ENCODE peak calls at places on chromosome 7, in four cellular contexts. Q is transverse colon, W is sigmoid colon, Z is right lobe of liver. N is an unnamed sample.

GRCh38 chr7:24920702-24921679 is 59.0 kb downstream of the OSBPL3 start:
- DNase-seq in Q (no peak), Z (no peak), W (no peak), N (no peak)

GRCh38 chr7:115613836-115614235 is 416.7 kb downstream of the TFEC start:
- DNase-seq in Z (no peak), Q (no peak), W (no peak), N (no peak)

GRCh38 chr7:21617916-21618390 is 75.1 kb downstream of the DNAH11 start:
- DNase-seq in W (peak; percentile 85), Z (peak; percentile 93), Q (peak; percentile 10), N (no peak)

GRCh38 chr7:79461660-79462059 is 8.2 kb upstream of the MAGI2 start:
- DNase-seq in W (no peak), Q (no peak), Z (no peak), N (no peak)

GRCh38 chr7:92781117-92781720 is 55.2 kb downstream of the CDK6 start:
- DNase-seq in W (no peak), Z (peak; percentile 80), Q (no peak), N (no peak)

GRCh38 chr7:78702770-78703169 is 750.7 kb downstream of the MAGI2 start:
- DNase-seq in Q (no peak), W (no peak), Z (no peak), N (no peak)

GRCh38 chr7:147547252-147547897 is 1043.2 kb upstream of the C7orf33 start:
- DNase-seq in W (no peak), Z (peak; percentile 48), Q (peak; percentile 10), N (no peak)

GRCh38 chr7:17706734-17707133 is 233.6 kb downstream of the SNX13 start:
- DNase-seq in Q (peak; percentile 16), Z (peak; percentile 55), W (peak; percentile 65), N (no peak)

GRCh38 chr7:125057974-125058373 is 128.3 kb upstream of the POT1 start:
- DNase-seq in Z (no peak), Q (no peak), W (no peak), N (no peak)

GRCh38 chr7:39353615-39354376 is 212.4 kb upstream of the YAE1 start:
- DNase-seq in W (peak; percentile 76), Q (peak; percentile 10), Z (peak; percentile 70), N (no peak)

GRCh38 chr7:134737561-134738353 is 41.7 kb upstream of the CALD1 start:
- DNase-seq in Z (no peak), W (peak; percentile 70), Q (no peak), N (no peak)

GRCh38 chr7:69787736-69788431 is 189.6 kb downstream of the AUTS2 start:
- DNase-seq in Z (no peak), Q (no peak), W (no peak), N (no peak)

GRCh38 chr7:66335318-66335717 is 130.2 kb downstream of the TPST1 start:
- DNase-seq in Z (no peak), W (no peak), Q (no peak), N (no peak)

GRCh38 chr7:89761173-89761572 is 393.1 kb upstream of the STEAP1 start:
- DNase-seq in Q (no peak), W (peak; percentile 55), Z (no peak), N (no peak)

GRCh38 chr7:49850921-49851613 is 77.6 kb downstream of the VWC2 start:
- DNase-seq in Q (no peak), Z (no peak), W (no peak), N (no peak)

GRCh38 chr7:30988346-30989005 is 24.7 kb downstream of the GHRHR start:
- DNase-seq in W (peak; percentile 78), Q (peak; percentile 49), Z (peak; percentile 74), N (peak; percentile 63)

GRCh38 chr7:22723171-22723601 is 3.8 kb upstream of the IL6 start:
- DNase-seq in W (peak; percentile 83), Q (peak; percentile 35), Z (peak; percentile 86), N (peak; percentile 71)

GRCh38 chr7:103031781-103032180 is 42.8 kb downstream of the FBXL13 start:
- DNase-seq in Q (no peak), W (no peak), Z (no peak), N (no peak)

GRCh38 chr7:44565795-44566559 is 7.7 kb downstream of the DDX56 start:
- DNase-seq in Q (no peak), Z (no peak), W (no peak), N (no peak)
- H3K36me3 ChIP-seq in Q (no peaks in the 10 kb centered on the region), Z (peaks cover 13% of the 10 kb centered on the region), W (peaks cover 49% of the 10 kb centered on the region), N (no peaks in the 10 kb centered on the region)

DNA sequence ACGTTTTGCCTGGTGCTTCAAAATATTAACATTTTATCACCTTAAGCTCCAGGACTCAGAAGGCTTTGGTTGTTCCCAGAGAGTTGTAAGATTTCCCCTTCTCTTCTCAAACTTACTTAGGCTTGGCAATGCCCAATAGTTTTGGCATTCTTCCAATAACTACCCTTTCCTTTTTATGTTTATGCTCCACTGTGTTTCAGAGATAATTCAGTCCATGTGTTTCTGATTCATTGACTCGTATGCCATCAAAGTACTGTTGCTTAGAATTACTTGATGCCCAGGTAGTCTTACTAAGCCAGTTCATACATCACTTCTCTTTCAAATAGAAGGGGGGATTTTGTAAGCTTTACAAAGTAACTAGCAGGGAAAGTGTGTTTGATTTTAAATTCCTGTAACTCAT is 66.6 kb downstream of the AGMO start:
- DNase-seq in W (no peak), Q (no peak), Z (no peak), N (no peak)
- H3K27ac ChIP-seq in W (no peak overlapping the region), Q (no peak overlapping the region), Z (no peak overlapping the region), N (no peak overlapping the region)

GRCh38 chr7:128962837-128963236 is 25.1 kb downstream of the IRF5 start:
- DNase-seq in Q (no peak), Z (no peak), W (no peak), N (no peak)

GRCh38 chr7:128961030-128961659 is 23.4 kb downstream of the IRF5 start:
- DNase-seq in W (no peak), Z (no peak), Q (no peak), N (no peak)

GRCh38 chr7:128955981-128956380 is 18.3 kb downstream of the IRF5 start:
- DNase-seq in W (no peak), Z (no peak), Q (no peak), N (no peak)

GRCh38 chr7:128957613-128958012 is 19.9 kb downstream of the IRF5 start:
- DNase-seq in W (no peak), Z (no peak), Q (no peak), N (no peak)

GRCh38 chr7:128959296-128959695 is 21.6 kb downstream of the IRF5 start:
- DNase-seq in Q (no peak), Z (no peak), W (no peak), N (no peak)
- H3K36me3 ChIP-seq in Q (no peaks in the 10 kb centered on the region), Z (peaks cover 3% of the 10 kb centered on the region), W (peaks cover 24% of the 10 kb centered on the region), N (no peaks in the 10 kb centered on the region)

GRCh38 chr7:74656421-74656910 is 1.1 kb upstream of the GTF2I start:
- DNase-seq in W (peak; percentile 79), Z (peak; percentile 79), Q (peak; percentile 66), N (peak; percentile 63)
- H3K27ac ChIP-seq in W (peak overlapping the region; percentile 100), Z (peak overlapping the region; percentile 88), Q (peak overlapping the region; percentile 99), N (peak overlapping the region; percentile 99)

GRCh38 chr7:130868150-130868549 is 134.1 kb upstream of the KLF14 start:
- DNase-seq in W (no peak), Q (no peak), Z (no peak), N (no peak)

GRCh38 chr7:130865408-130866236 is 131.6 kb upstream of the KLF14 start:
- DNase-seq in Z (no peak), Q (no peak), W (no peak), N (no peak)

GRCh38 chr7:130869918-130870317 is 135.9 kb upstream of the KLF14 start:
- DNase-seq in W (no peak), Q (no peak), Z (no peak), N (no peak)

GRCh38 chr7:130867581-130868136 is 133.7 kb upstream of the KLF14 start:
- DNase-seq in Z (no peak), Q (no peak), W (no peak), N (no peak)

DNA sequence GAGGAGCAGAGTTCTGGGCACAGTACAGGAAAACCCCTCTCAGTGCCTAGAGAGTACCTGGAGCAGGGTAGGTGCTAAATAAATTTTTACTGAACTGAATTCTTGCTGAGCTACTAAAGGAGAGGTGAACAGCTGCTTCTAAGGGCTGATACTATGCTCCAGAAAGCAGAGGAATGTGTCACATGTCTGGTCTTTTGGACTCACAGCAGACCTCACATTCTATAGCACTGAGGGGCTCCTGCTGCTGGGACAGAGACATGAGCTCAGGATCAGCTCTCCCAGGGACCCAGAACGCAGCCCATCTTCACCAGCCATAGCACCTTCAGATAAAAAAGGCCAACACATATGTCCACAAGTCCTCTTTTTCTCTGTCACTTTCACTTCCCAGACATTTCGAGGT is 133.0 kb upstream of the KLF14 start:
- DNase-seq in Z (no peak), Q (no peak), W (no peak), N (no peak)
- H3K36me3 ChIP-seq in Z (no peaks in the 10 kb centered on the region), Q (no peaks in the 10 kb centered on the region), W (peaks cover 50% of the 10 kb centered on the region), N (no peaks in the 10 kb centered on the region)

GRCh38 chr7:6547400-6547799 is 3.9 kb downstream of the GRID2IP start:
- DNase-seq in Z (no peak), W (no peak), Q (no peak), N (no peak)

GRCh38 chr7:6553460-6554044 is 2.3 kb upstream of the GRID2IP start:
- DNase-seq in Z (no peak), Q (no peak), W (no peak), N (no peak)

GRCh38 chr7:6546852-6547251 is 4.4 kb downstream of the GRID2IP start:
- DNase-seq in Z (no peak), Q (no peak), W (no peak), N (no peak)

GRCh38 chr7:6554848-6555247 is 3.6 kb upstream of the GRID2IP start:
- DNase-seq in Q (no peak), W (no peak), Z (no peak), N (no peak)

GRCh38 chr7:6551016-6551511 is at the start of gene GRID2IP:
- DNase-seq in W (no peak), Z (no peak), Q (no peak), N (no peak)
- H3K27ac ChIP-seq in W (no peak within 1 kb of the TSS), Z (no peak within 1 kb of the TSS), Q (no peak within 1 kb of the TSS), N (no peak within 1 kb of the TSS)

DNA sequence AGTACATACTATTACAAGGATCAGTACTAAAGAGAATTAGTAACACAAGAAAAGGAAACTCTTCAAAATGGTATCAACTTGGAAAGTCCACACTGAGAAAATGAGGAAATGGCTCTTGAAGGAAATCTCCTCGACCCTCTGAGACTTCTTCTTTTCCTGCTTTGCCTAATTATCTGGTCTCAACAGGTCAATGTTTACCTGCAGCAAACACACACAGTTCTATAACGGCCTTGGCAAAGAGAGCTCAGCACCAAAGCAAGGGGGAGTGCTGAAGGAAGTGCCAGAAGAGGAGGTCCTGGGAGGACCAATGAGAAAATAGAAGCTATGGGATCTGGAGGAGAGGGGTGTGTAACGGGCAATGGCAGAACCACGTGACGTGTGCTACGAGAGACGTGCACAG is 21.9 kb downstream of the CHCHD3 start:
- DNase-seq in Z (no peak), W (no peak), Q (no peak), N (no peak)
- H3K36me3 ChIP-seq in Z (no peaks in the 10 kb centered on the region), W (no peaks in the 10 kb centered on the region), Q (no peaks in the 10 kb centered on the region), N (no peaks in the 10 kb centered on the region)

DNA sequence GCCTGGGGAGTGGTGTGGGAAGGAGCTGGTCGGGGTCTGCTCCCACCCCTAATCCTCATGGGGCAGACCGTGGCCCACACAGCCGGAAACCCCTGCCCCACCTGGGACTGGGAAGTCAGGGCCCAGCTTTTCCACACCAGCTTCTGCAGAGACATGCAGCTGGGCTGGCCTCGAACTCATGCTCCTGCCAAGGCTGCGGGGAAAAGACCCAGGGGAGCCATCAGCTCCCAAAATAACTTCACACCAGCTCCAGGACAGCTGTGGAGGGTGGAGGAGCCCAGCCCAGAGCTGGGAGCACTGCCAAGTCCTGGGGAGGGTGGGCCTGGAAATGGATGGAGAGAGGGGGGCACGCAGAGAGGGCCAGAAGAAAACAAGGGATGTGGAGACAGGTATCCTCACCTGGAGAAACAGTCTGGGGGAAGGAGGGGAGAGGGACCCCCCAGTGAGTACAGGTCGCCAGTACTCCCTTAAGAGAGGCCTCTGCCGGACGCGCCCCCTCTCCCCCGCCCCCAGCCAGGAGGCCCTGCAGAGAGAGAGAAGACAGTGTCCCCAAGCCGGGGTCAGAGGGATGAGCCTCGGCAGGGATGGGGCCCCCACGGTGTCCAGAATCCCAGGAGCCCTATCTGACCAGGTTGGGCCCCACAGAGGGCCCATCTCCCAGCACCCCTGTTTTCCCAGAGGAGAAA is 11.5 kb upstream of the GRIFIN start:
- DNase-seq in Z (peak; percentile 35), W (no peak), Q (no peak), N (no peak)
- H3K27ac ChIP-seq in Z (no peak overlapping the region), W (peak overlapping the region; percentile 51), Q (peak overlapping the region; percentile 23), N (no peak overlapping the region)